ENCODE peak calls at places on chromosomes 13 and 19, in six cellular contexts. One of them, this sample, is unnamed.

GRCh38 chr19:8120636-8121480 is 28.5 kb downstream of the FBN3 start:
- DNase-seq in PC-3: no peak
- DNase-seq in T-cell: no peak
- DNase-seq in mucosa of descending colon: no peak
- DNase-seq in transverse colon: no peak
- DNase-seq in amygdala: no peak
- DNase-seq in this sample: no peak

GRCh38 chr13:30026093-30026492 is 175.7 kb upstream of the UBL3 start:
- DNase-seq in PC-3: peak; percentile 80
- DNase-seq in T-cell: no peak
- DNase-seq in mucosa of descending colon: no peak
- DNase-seq in transverse colon: no peak
- DNase-seq in amygdala: no peak
- DNase-seq in this sample: no peak

GRCh38 chr19:39684283-39684682 is 20.0 kb upstream of the LGALS14 start:
- DNase-seq in PC-3: no peak
- DNase-seq in T-cell: no peak
- DNase-seq in mucosa of descending colon: no peak
- DNase-seq in transverse colon: no peak
- DNase-seq in amygdala: no peak
- DNase-seq in this sample: no peak

GRCh38 chr19:47226426-47227346 is 4.3 kb downstream of the BBC3 start:
- DNase-seq in PC-3: peak; percentile 28
- DNase-seq in T-cell: no peak
- DNase-seq in mucosa of descending colon: peak; percentile 92
- DNase-seq in transverse colon: peak; percentile 90
- DNase-seq in amygdala: peak; percentile 40
- DNase-seq in this sample: peak; percentile 77

GRCh38 chr19:55474269-55475265 is 1.9 kb upstream of the ZNF628 start:
- DNase-seq in PC-3: no peak
- DNase-seq in T-cell: no peak
- DNase-seq in mucosa of descending colon: no peak
- DNase-seq in transverse colon: no peak
- DNase-seq in amygdala: no peak
- DNase-seq in this sample: no peak

GRCh38 chr19:34960103-34960805 is 3.8 kb downstream of the ZNF792 start:
- DNase-seq in PC-3: peak; percentile 78
- DNase-seq in T-cell: no peak
- DNase-seq in mucosa of descending colon: no peak
- DNase-seq in transverse colon: no peak
- DNase-seq in amygdala: no peak
- DNase-seq in this sample: no peak

GRCh38 chr19:38317104-38317612 is 1.4 kb upstream of the YIF1B start:
- DNase-seq in PC-3: no peak
- DNase-seq in T-cell: no peak
- DNase-seq in mucosa of descending colon: no peak
- DNase-seq in transverse colon: no peak
- DNase-seq in amygdala: peak; percentile 19
- DNase-seq in this sample: no peak

GRCh38 chr13:21458816-21459701 is at the start of gene ZDHHC20:
- DNase-seq in PC-3: peak; percentile 83
- DNase-seq in T-cell: peak; percentile 81
- DNase-seq in mucosa of descending colon: peak; percentile 96
- DNase-seq in transverse colon: peak; percentile 94
- DNase-seq in amygdala: peak; percentile 88
- DNase-seq in this sample: peak; percentile 91

GRCh38 chr19:10049626-10050025 is 36.3 kb downstream of the RDH8 start:
- DNase-seq in PC-3: no peak
- DNase-seq in T-cell: no peak
- DNase-seq in mucosa of descending colon: no peak
- DNase-seq in transverse colon: no peak
- DNase-seq in amygdala: no peak
- DNase-seq in this sample: no peak

This sample was measured in posterior cingulate gyrus.